ENCODE peak calls at places on chromosome 21, in ten cellular contexts. H is adrenal gland, U is erythroblast, T is IMR-90, Y is H54, V is spleen, O is HepG2, L is transverse colon, F is endothelial cell of umbilical vein, N is HCT116. R is an unnamed sample.

GRCh38 chr21:35428489-35428888 is 379.4 kb upstream of the RUNX1 start:
- DNase-seq in N (no peak), Y (no peak), T (no peak), F (no peak), U (no peak), O (no peak), L (no peak), V (no peak), H (peak), R (peak)

GRCh38 chr21:17834639-17835354 is 15.6 kb upstream of the C21orf91 start:
- DNase-seq in L (no peak), V (no peak), U (no peak), H (no peak), T (no peak), O (no peak), Y (no peak), N (no peak), F (no peak), R (no peak)

GRCh38 chr21:35400233-35400939 is 351.3 kb upstream of the RUNX1 start:
- DNase-seq in Y (peak), F (peak), L (peak), U (peak), T (peak), H (peak), O (peak), V (no peak), N (peak), R (no peak)

GRCh38 chr21:35770101-35770945 is 290.0 kb downstream of the SETD4 start:
- DNase-seq in O (no peak), F (no peak), U (no peak), V (no peak), N (no peak), T (no peak), Y (no peak), H (no peak), L (no peak), R (no peak)

GRCh38 chr21:35352066-35352770 is 303.1 kb upstream of the RUNX1 start:
- DNase-seq in U (no peak), V (no peak), H (no peak), L (no peak), O (no peak), Y (no peak), N (no peak), T (peak), F (no peak), R (no peak)

GRCh38 chr21:17781524-17781923 is 37.6 kb downstream of the C21orf91 start:
- DNase-seq in V (no peak), Y (no peak), U (no peak), L (no peak), N (no peak), O (no peak), F (no peak), T (no peak), H (no peak), R (no peak)

GRCh38 chr21:43283136-43283924 is 114.5 kb downstream of the CRYAA start:
- DNase-seq in L (no peak), O (no peak), N (no peak), H (no peak), Y (no peak), T (no peak), F (no peak), U (no peak), V (peak), R (no peak)

GRCh38 chr21:14734191-14734590 is 188.1 kb upstream of the SAMSN1 start:
- DNase-seq in F (no peak), H (no peak), T (no peak), O (no peak), V (no peak), N (no peak), U (no peak), Y (no peak), L (no peak), R (no peak)

GRCh38 chr21:31566061-31566460 is 93.4 kb upstream of the SOD1 start:
- DNase-seq in O (no peak), V (no peak), F (no peak), H (no peak), L (no peak), T (no peak), U (no peak), Y (no peak), N (no peak), R (no peak)

GRCh38 chr21:34956416-34957316 is 92.4 kb downstream of the RUNX1 start:
- DNase-seq in T (no peak), N (no peak), O (no peak), F (no peak), H (no peak), U (no peak), L (no peak), V (no peak), Y (no peak), R (no peak)

GRCh38 chr21:21898801-21899200 is 900.6 kb downstream of the NCAM2 start:
- DNase-seq in O (no peak), N (no peak), T (peak), Y (no peak), H (no peak), V (no peak), F (no peak), U (no peak), L (no peak), R (no peak)

GRCh38 chr21:37896788-37897187 is 19.5 kb downstream of the KCNJ6 start:
- DNase-seq in O (no peak), T (no peak), H (no peak), F (no peak), L (no peak), Y (no peak), N (no peak), V (no peak), U (no peak), R (no peak)

GRCh38 chr21:37358392-37358791 is 8.2 kb upstream of the DYRK1A start:
- DNase-seq in L (no peak), Y (no peak), U (no peak), O (no peak), N (no peak), T (no peak), V (peak), H (no peak), F (peak), R (no peak)

GRCh38 chr21:31943586-31943985 is 70.8 kb downstream of the HUNK start:
- DNase-seq in F (no peak), H (no peak), V (no peak), O (no peak), Y (no peak), T (no peak), U (no peak), L (no peak), N (no peak), R (no peak)

GRCh38 chr21:33026878-33027400 is 1.2 kb downstream of the OLIG2 start:
- DNase-seq in V (no peak), H (no peak), O (no peak), N (no peak), U (peak), F (no peak), T (peak), L (no peak), Y (no peak), R (peak)

GRCh38 chr21:37087188-37087587 is 14.1 kb downstream of the TTC3 start:
- DNase-seq in O (no peak), T (peak), V (no peak), Y (no peak), L (no peak), U (peak), H (no peak), N (peak), F (peak), R (no peak)

GRCh38 chr21:23968008-23968407 is 1639.3 kb downstream of the MRPL39 start:
- DNase-seq in U (no peak), T (no peak), L (no peak), V (no peak), N (no peak), H (no peak), O (no peak), F (no peak), Y (no peak), R (no peak)

GRCh38 chr21:44375281-44375651 is 21.8 kb downstream of the TRPM2 start:
- DNase-seq in Y (no peak), F (no peak), N (no peak), L (peak), H (no peak), O (no peak), T (no peak), V (peak), U (no peak), R (no peak)

GRCh38 chr21:43645414-43645891 is 13.8 kb downstream of the HSF2BP start:
- DNase-seq in H (peak), T (peak), Y (no peak), N (no peak), L (peak), O (peak), F (peak), U (no peak), V (no peak), R (peak)

GRCh38 chr21:27564684-27565280 is 597.9 kb upstream of the ADAMTS5 start:
- DNase-seq in N (no peak), T (peak), Y (no peak), F (peak), H (peak), L (peak), U (peak), O (no peak), V (no peak), R (no peak)

GRCh38 chr21:31660134-31660565 is 657 bp downstream of the SOD1 start:
- DNase-seq in V (no peak), F (peak), L (peak), H (peak), U (no peak), O (no peak), Y (peak), N (no peak), T (no peak), R (no peak)

GRCh38 chr21:28719731-28720130 is 272.9 kb downstream of the LTN1 start:
- DNase-seq in F (peak), U (no peak), T (no peak), H (no peak), Y (no peak), V (no peak), O (no peak), L (no peak), N (no peak), R (no peak)

GRCh38 chr21:28725396-28725795 is 267.3 kb downstream of the LTN1 start:
- DNase-seq in F (no peak), U (no peak), O (no peak), H (no peak), N (no peak), V (no peak), Y (no peak), T (no peak), L (no peak), R (no peak)

GRCh38 chr21:28727809-28728208 is 264.9 kb downstream of the LTN1 start:
- DNase-seq in O (no peak), H (no peak), U (no peak), V (no peak), Y (no peak), L (no peak), N (no peak), T (no peak), F (no peak), R (no peak)

DNA sequence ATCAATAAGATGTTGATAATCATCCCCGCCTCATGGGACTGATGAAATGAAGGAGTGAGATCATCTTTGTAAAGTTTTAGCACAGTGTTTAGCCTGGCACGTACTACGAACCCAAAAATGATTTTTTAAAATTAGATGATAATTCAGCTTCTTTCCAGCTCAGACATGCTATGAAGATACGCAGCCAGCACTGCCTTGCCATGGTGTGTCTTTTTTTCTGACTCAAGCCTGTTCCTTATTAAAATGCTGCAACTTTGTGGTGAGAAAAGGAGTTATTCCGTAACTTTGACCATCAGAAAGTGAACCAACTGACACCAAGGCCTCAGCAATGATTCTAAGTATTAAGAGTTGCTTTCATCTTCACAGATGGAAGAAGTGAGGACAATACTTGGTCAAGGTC is 269.0 kb downstream of the LTN1 start:
- DNase-seq in N (no peak), H (no peak), F (no peak), V (no peak), Y (no peak), O (no peak), T (no peak), U (no peak), L (no peak), R (no peak)
- TF ChIP-seq POLR2A in N (no peak), H (no peak), F (no peak), V (no peak), Y (no peak), O (no peak), T (no peak), U (no peak), L (no peak), R (no peak)

GRCh38 chr21:41765393-41765950 is 1.4 kb downstream of the RIPK4 start:
- DNase-seq in H (no peak), U (no peak), T (no peak), V (peak), Y (no peak), F (no peak), O (no peak), N (no peak), L (no peak), R (peak)
- TF ChIP-seq POLR2A in H (no peak), U (no peak), T (no peak), V (no peak), Y (no peak), F (no peak), O (no peak), N (no peak), L (no peak), R (no peak)

GRCh38 chr21:39350094-39351006 is 1.5 kb upstream of the HMGN1 start:
- DNase-seq in Y (no peak), L (no peak), N (no peak), H (no peak), F (no peak), T (no peak), O (no peak), V (no peak), U (no peak), R (no peak)

GRCh38 chr21:39348355-39349210 is at the start of gene HMGN1:
- DNase-seq in U (peak), O (peak), T (peak), L (peak), F (peak), V (peak), H (peak), Y (peak), N (no peak), R (peak)

GRCh38 chr21:39347537-39347936 is 1.4 kb downstream of the HMGN1 start:
- DNase-seq in Y (no peak), T (no peak), L (no peak), F (peak), U (peak), N (no peak), O (no peak), V (no peak), H (no peak), R (no peak)

GRCh38 chr21:39348040-39348354 is 891 bp downstream of the HMGN1 start:
- DNase-seq in H (no peak), N (no peak), V (no peak), O (no peak), L (no peak), F (no peak), T (no peak), U (no peak), Y (no peak), R (no peak)

GRCh38 chr21:39349211-39350093 is 564 bp upstream of the HMGN1 start:
- DNase-seq in U (peak), N (peak), O (peak), Y (peak), L (peak), H (peak), T (peak), F (peak), V (peak), R (peak)
- TF ChIP-seq POLR2A in U (peak), N (no peak), O (peak), Y (no peak), L (peak), H (no peak), T (no peak), F (peak), V (peak), R (no peak)

GRCh38 chr21:46227811-46228344 is 696 bp downstream of the LSS start:
- DNase-seq in U (peak), H (no peak), F (peak), L (no peak), O (no peak), T (no peak), Y (no peak), N (no peak), V (peak), R (peak)

GRCh38 chr21:46226920-46227599 is 1.5 kb downstream of the LSS start:
- DNase-seq in L (no peak), U (peak), V (peak), Y (peak), O (no peak), N (no peak), H (no peak), T (peak), F (no peak), R (peak)

GRCh38 chr21:46228345-46229051 is at the start of gene LSS:
- DNase-seq in T (peak), N (peak), Y (peak), V (peak), L (peak), O (peak), H (peak), U (peak), F (peak), R (peak)

GRCh38 chr21:46229923-46230260 is 1.3 kb upstream of the LSS start:
- DNase-seq in L (no peak), O (no peak), T (no peak), F (no peak), H (no peak), V (no peak), N (no peak), U (no peak), Y (no peak), R (no peak)

GRCh38 chr21:46229133-46229922 is 754 bp upstream of the LSS start:
- DNase-seq in H (no peak), V (peak), F (peak), N (no peak), U (peak), L (no peak), T (no peak), Y (peak), O (peak), R (peak)
- TF ChIP-seq POLR2A in H (no peak), V (no peak), F (no peak), N (no peak), U (no peak), L (no peak), T (no peak), Y (peak), O (no peak), R (no peak)

DNA sequence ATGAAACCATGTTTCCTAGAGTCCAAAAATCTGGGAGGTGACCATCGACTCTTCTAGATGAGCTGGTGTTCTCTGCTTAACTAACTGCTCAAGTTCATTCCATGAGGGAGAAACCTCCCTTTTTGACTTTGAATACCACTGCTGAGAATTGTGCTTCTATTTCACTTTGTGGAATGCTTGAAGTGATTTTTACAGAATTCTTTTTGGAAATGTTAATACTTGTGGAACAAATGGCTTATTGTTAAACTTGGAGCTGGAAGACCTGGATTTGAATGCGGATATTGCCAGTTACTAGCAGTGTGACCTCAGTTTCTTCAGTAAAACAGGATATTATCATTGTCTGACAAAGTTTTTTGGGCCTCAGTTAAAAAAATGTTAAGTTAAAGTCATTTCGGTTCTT is 36.5 kb upstream of the APP start:
- DNase-seq in O (no peak), Y (no peak), N (no peak), U (no peak), H (no peak), V (no peak), L (no peak), T (no peak), F (no peak), R (no peak)
- TF ChIP-seq POLR2A in O (no peak), Y (no peak), N (no peak), U (no peak), H (no peak), V (no peak), L (no peak), T (no peak), F (no peak), R (no peak)